ENCODE peak calls at places on chromosomes 12 and 14, in seven cellular contexts. One of them, this sample, is unnamed.

GRCh38 chr12:45125997-45126396 is 75.1 kb upstream of the DBX2 start:
- DNase-seq in Peyer's patch: no peak
- DNase-seq in IMR-90: no peak
- DNase-seq in OCI-LY7: no peak
- DNase-seq in SJSA1: no peak
- DNase-seq in SK-N-SH: no peak
- DNase-seq in left lung: no peak
- DNase-seq in this sample: no peak

GRCh38 chr12:102879144-102879763 is 37.8 kb downstream of the PAH start:
- DNase-seq in left lung: peak; percentile 40
- DNase-seq in OCI-LY7: peak; percentile 52
- DNase-seq in IMR-90: peak; percentile 6
- DNase-seq in SJSA1: peak; percentile 25
- DNase-seq in Peyer's patch: no peak
- DNase-seq in SK-N-SH: peak; percentile 23
- DNase-seq in this sample: no peak

GRCh38 chr14:20690848-20691640 is 2.5 kb downstream of the ANG start:
- DNase-seq in Peyer's patch: peak; percentile 73
- DNase-seq in SJSA1: peak; percentile 56
- DNase-seq in IMR-90: peak; percentile 72
- DNase-seq in SK-N-SH: peak; percentile 73
- DNase-seq in OCI-LY7: peak; percentile 70
- DNase-seq in left lung: no peak
- DNase-seq in this sample: peak; percentile 22

GRCh38 chr12:88299567-88300101 is 157.5 kb downstream of the TMTC3 start:
- DNase-seq in Peyer's patch: no peak
- DNase-seq in SK-N-SH: no peak
- DNase-seq in SJSA1: peak; percentile 60
- DNase-seq in IMR-90: peak; percentile 98
- DNase-seq in left lung: no peak
- DNase-seq in OCI-LY7: no peak
- DNase-seq in this sample: no peak

GRCh38 chr14:22556021-22556989 is 32.7 kb downstream of the DAD1 start:
- DNase-seq in IMR-90: peak; percentile 89
- DNase-seq in SK-N-SH: no peak
- DNase-seq in left lung: peak; percentile 78
- DNase-seq in Peyer's patch: peak; percentile 98
- DNase-seq in SJSA1: peak; percentile 90
- DNase-seq in OCI-LY7: peak; percentile 100
- DNase-seq in this sample: peak; percentile 99

GRCh38 chr14:100147181-100147631 is 12.2 kb downstream of the DEGS2 start:
- DNase-seq in OCI-LY7: peak; percentile 83
- DNase-seq in left lung: no peak
- DNase-seq in SK-N-SH: peak; percentile 26
- DNase-seq in Peyer's patch: peak; percentile 90
- DNase-seq in IMR-90: no peak
- DNase-seq in SJSA1: no peak
- DNase-seq in this sample: peak; percentile 34

GRCh38 chr12:42735869-42736361 is 146.4 kb upstream of the PRICKLE1 start:
- DNase-seq in OCI-LY7: no peak
- DNase-seq in SJSA1: no peak
- DNase-seq in left lung: no peak
- DNase-seq in SK-N-SH: peak; percentile 39
- DNase-seq in Peyer's patch: no peak
- DNase-seq in IMR-90: no peak
- DNase-seq in this sample: no peak

GRCh38 chr12:124453419-124454351 is 113.7 kb downstream of the NCOR2 start:
- DNase-seq in SJSA1: peak; percentile 89
- DNase-seq in left lung: peak; percentile 86
- DNase-seq in Peyer's patch: peak; percentile 91
- DNase-seq in IMR-90: peak; percentile 55
- DNase-seq in SK-N-SH: peak; percentile 70
- DNase-seq in OCI-LY7: peak; percentile 74
- DNase-seq in this sample: peak; percentile 71

GRCh38 chr14:38404616-38405015 is 148.7 kb upstream of the CLEC14A start:
- DNase-seq in Peyer's patch: no peak
- DNase-seq in SJSA1: no peak
- DNase-seq in OCI-LY7: no peak
- DNase-seq in SK-N-SH: no peak
- DNase-seq in IMR-90: peak; percentile 66
- DNase-seq in left lung: no peak
- DNase-seq in this sample: no peak

GRCh38 chr12:48973992-48974673 is 2.6 kb upstream of the WNT10B start:
- DNase-seq in left lung: no peak
- DNase-seq in OCI-LY7: no peak
- DNase-seq in SJSA1: no peak
- DNase-seq in SK-N-SH: peak; percentile 81
- DNase-seq in Peyer's patch: peak; percentile 77
- DNase-seq in IMR-90: peak; percentile 54
- DNase-seq in this sample: peak; percentile 24

GRCh38 chr12:53268637-53269562 is 801 bp downstream of the ESPL1 start:
- DNase-seq in left lung: no peak
- DNase-seq in OCI-LY7: peak; percentile 30
- DNase-seq in SK-N-SH: peak; percentile 39
- DNase-seq in SJSA1: no peak
- DNase-seq in Peyer's patch: no peak
- DNase-seq in IMR-90: no peak
- DNase-seq in this sample: no peak

GRCh38 chr14:54173782-54174181 is 217.2 kb upstream of the BMP4 start:
- DNase-seq in IMR-90: peak; percentile 21
- DNase-seq in SK-N-SH: no peak
- DNase-seq in SJSA1: no peak
- DNase-seq in left lung: no peak
- DNase-seq in OCI-LY7: no peak
- DNase-seq in Peyer's patch: no peak
- DNase-seq in this sample: no peak

GRCh38 chr12:76201758-76202157 is 117.3 kb upstream of the NAP1L1 start:
- DNase-seq in IMR-90: peak; percentile 12
- DNase-seq in SK-N-SH: no peak
- DNase-seq in SJSA1: no peak
- DNase-seq in Peyer's patch: no peak
- DNase-seq in OCI-LY7: no peak
- DNase-seq in left lung: no peak
- DNase-seq in this sample: no peak

GRCh38 chr14:94775875-94776217 is 5.9 kb upstream of the GSC start:
- DNase-seq in SJSA1: peak; percentile 65
- DNase-seq in left lung: no peak
- DNase-seq in SK-N-SH: no peak
- DNase-seq in IMR-90: peak; percentile 13
- DNase-seq in Peyer's patch: no peak
- DNase-seq in OCI-LY7: no peak
- DNase-seq in this sample: no peak

GRCh38 chr12:24839268-24839791 is 109.6 kb downstream of the BCAT1 start:
- DNase-seq in SJSA1: peak; percentile 76
- DNase-seq in IMR-90: no peak
- DNase-seq in Peyer's patch: no peak
- DNase-seq in OCI-LY7: no peak
- DNase-seq in SK-N-SH: no peak
- DNase-seq in left lung: no peak
- DNase-seq in this sample: no peak

GRCh38 chr12:65565601-65566560 is 258.4 kb upstream of the HMGA2 start:
- DNase-seq in SK-N-SH: no peak
- DNase-seq in IMR-90: peak; percentile 99
- DNase-seq in OCI-LY7: no peak
- DNase-seq in left lung: no peak
- DNase-seq in Peyer's patch: no peak
- DNase-seq in SJSA1: peak; percentile 96
- DNase-seq in this sample: no peak

GRCh38 chr14:55129086-55129427 is at the start of gene LGALS3:
- DNase-seq in IMR-90: peak; percentile 51
- DNase-seq in left lung: peak; percentile 82
- DNase-seq in OCI-LY7: no peak
- DNase-seq in SJSA1: peak; percentile 54
- DNase-seq in Peyer's patch: peak; percentile 88
- DNase-seq in SK-N-SH: peak; percentile 88
- DNase-seq in this sample: peak; percentile 5

GRCh38 chr14:52080817-52081755 is 12.2 kb upstream of the NID2 start:
- DNase-seq in IMR-90: peak; percentile 96
- DNase-seq in SJSA1: peak; percentile 81
- DNase-seq in SK-N-SH: no peak
- DNase-seq in left lung: no peak
- DNase-seq in OCI-LY7: no peak
- DNase-seq in Peyer's patch: no peak
- DNase-seq in this sample: no peak

GRCh38 chr12:97425380-97425779 is 37.2 kb upstream of the RMST start:
- DNase-seq in left lung: no peak
- DNase-seq in Peyer's patch: no peak
- DNase-seq in IMR-90: no peak
- DNase-seq in OCI-LY7: no peak
- DNase-seq in SJSA1: no peak
- DNase-seq in SK-N-SH: no peak
- DNase-seq in this sample: no peak

GRCh38 chr12:16531623-16532022 is 74.3 kb downstream of the LMO3 start:
- DNase-seq in SJSA1: no peak
- DNase-seq in left lung: no peak
- DNase-seq in IMR-90: no peak
- DNase-seq in Peyer's patch: no peak
- DNase-seq in OCI-LY7: no peak
- DNase-seq in SK-N-SH: peak; percentile 4
- DNase-seq in this sample: no peak

GRCh38 chr14:36068777-36069534 is 107.6 kb downstream of the PTCSC3 start:
- DNase-seq in OCI-LY7: no peak
- DNase-seq in IMR-90: peak; percentile 21
- DNase-seq in SJSA1: peak; percentile 96
- DNase-seq in SK-N-SH: no peak
- DNase-seq in Peyer's patch: no peak
- DNase-seq in left lung: no peak
- DNase-seq in this sample: no peak

DNA sequence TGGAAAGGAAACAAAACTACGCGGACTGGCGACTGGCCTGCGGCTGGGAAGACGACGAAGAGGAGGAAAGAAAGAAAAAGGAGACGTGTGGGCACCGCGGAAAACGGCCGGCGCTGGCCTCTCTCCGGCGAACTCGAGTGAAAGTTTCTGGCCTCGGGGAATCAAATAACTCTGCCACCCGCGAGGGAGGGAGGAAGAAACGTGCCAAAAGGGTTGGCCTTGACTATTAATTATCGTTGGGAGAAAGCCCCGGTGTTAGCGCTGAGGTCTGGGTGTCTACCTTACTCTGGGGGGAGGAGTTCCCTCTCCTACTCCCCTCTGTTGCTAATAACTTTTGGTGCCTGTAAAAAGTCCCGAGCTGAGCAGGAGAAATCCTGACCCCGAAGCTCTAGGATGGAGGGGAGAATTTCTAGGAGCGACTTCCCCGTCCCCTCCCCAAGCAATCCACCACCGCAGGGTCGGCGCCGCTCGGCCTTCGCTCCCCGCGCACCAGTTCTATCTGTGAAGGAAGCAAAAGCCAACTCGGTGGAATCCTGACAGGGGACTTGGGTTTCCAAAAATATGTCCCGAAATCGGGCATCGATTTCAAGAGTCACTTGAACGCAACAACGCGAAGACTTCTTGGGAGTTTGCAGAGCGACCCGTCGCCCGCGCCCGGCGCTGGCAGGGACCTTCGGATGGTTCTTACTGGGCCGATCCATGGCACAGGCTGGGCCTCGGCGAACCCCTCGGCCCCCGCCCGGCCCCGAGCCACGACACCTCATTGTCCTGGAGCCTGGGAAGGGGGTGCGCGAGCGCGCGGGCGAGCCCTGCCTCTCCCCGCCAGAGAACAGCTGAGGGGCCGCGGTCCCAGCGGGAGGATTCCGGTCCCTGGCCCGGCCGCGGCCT is 1.7 kb downstream of the OTX2 start:
- DNase-seq in SJSA1: no peak
- DNase-seq in OCI-LY7: no peak
- DNase-seq in SK-N-SH: no peak
- DNase-seq in Peyer's patch: no peak
- DNase-seq in IMR-90: no peak
- DNase-seq in left lung: no peak
- DNase-seq in this sample: no peak
- H3K27ac ChIP-seq in SJSA1: no peak overlapping the region
- H3K27ac ChIP-seq in OCI-LY7: no peak overlapping the region
- H3K27ac ChIP-seq in SK-N-SH: no peak overlapping the region
- H3K27ac ChIP-seq in Peyer's patch: no peak overlapping the region
- H3K27ac ChIP-seq in IMR-90: no peak overlapping the region
- H3K27ac ChIP-seq in left lung: no peak overlapping the region
- H3K27ac ChIP-seq in this sample: no peak overlapping the region

GRCh38 chr14:103097994-103098957 is 3.8 kb downstream of the EXOC3L4 start:
- DNase-seq in left lung: no peak
- DNase-seq in SK-N-SH: no peak
- DNase-seq in OCI-LY7: no peak
- DNase-seq in SJSA1: no peak
- DNase-seq in IMR-90: no peak
- DNase-seq in Peyer's patch: peak; percentile 66
- DNase-seq in this sample: no peak
- H3K4me1 ChIP-seq in left lung: peaks cover 27% of the 10 kb centered on the region
- H3K4me1 ChIP-seq in SK-N-SH: no peaks in the 10 kb centered on the region
- H3K4me1 ChIP-seq in OCI-LY7: peaks cover 17% of the 10 kb centered on the region
- H3K4me1 ChIP-seq in SJSA1: peaks cover under 1% of the 10 kb centered on the region
- H3K4me1 ChIP-seq in IMR-90: peaks cover 3% of the 10 kb centered on the region
- H3K4me1 ChIP-seq in Peyer's patch: no peaks in the 10 kb centered on the region
- H3K4me1 ChIP-seq in this sample: no peaks in the 10 kb centered on the region

DNA sequence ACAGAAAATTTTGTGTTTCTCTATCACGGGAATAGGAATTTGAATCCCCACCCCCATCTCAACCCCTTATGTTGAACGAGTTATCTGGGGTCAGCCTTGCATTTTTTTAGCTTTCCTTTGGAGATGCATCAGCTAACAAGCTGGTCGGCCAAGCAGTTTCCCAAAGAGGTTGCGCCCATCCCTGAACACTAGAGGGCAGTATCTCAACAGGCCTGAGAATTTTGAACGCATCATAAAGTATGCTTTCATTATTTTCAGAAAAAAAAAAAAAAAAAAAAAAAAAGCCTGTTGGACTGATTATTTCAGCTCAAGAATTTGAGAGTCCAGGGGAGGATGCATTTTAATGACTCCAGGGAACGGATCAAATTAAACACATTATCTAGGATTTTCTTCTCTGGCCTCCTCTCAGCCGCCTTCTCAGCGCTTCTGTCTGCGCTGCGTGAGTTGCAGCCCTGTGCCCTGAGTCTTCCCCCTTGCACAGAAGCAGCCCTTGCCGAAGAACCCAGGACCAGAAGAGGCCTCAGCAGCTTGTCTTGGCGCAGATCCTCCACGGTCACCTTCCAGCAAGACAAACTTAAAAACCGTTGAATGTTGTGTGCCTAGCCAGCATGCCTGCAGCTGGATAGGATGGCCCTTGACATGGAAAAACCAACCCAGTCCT is 76.5 kb upstream of the GZMB start:
- DNase-seq in SK-N-SH: peak; percentile 45
- DNase-seq in OCI-LY7: peak; percentile 61
- DNase-seq in IMR-90: peak; percentile 59
- DNase-seq in Peyer's patch: peak; percentile 83
- DNase-seq in SJSA1: peak; percentile 16
- DNase-seq in left lung: peak; percentile 41
- DNase-seq in this sample: peak; percentile 20
- H3K27ac ChIP-seq in SK-N-SH: no peak overlapping the region
- H3K27ac ChIP-seq in OCI-LY7: no peak overlapping the region
- H3K27ac ChIP-seq in IMR-90: no peak overlapping the region
- H3K27ac ChIP-seq in Peyer's patch: no peak overlapping the region
- H3K27ac ChIP-seq in SJSA1: no peak overlapping the region
- H3K27ac ChIP-seq in left lung: no peak overlapping the region
- H3K27ac ChIP-seq in this sample: no peak overlapping the region

DNA sequence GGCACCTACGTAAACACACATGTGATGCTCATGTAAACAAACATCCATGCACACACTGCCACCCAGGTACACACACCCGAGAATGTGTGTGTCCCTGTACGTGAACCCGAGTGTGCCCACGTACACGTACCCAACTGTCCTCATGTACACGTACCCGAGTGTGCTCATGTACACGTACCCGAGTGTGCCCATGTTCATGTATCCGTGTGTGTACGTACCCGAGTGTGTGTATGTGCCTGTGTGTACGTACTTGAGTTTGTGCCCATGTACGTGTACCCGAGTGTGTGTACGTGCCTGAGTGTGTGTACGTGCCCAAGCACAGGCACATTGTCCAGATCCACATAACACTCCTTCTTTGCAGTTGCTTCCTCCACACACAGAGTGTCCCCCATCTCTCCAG is 45.0 kb downstream of the LRCOL1 start:
- DNase-seq in IMR-90: no peak
- DNase-seq in SJSA1: no peak
- DNase-seq in left lung: no peak
- DNase-seq in OCI-LY7: no peak
- DNase-seq in SK-N-SH: no peak
- DNase-seq in Peyer's patch: no peak
- DNase-seq in this sample: no peak
- H3K4me1 ChIP-seq in IMR-90: no peaks in the 10 kb centered on the region
- H3K4me1 ChIP-seq in SJSA1: peaks cover 6% of the 10 kb centered on the region
- H3K4me1 ChIP-seq in left lung: peaks cover 12% of the 10 kb centered on the region
- H3K4me1 ChIP-seq in OCI-LY7: peaks cover 23% of the 10 kb centered on the region
- H3K4me1 ChIP-seq in SK-N-SH: peaks cover 11% of the 10 kb centered on the region
- H3K4me1 ChIP-seq in Peyer's patch: no peaks in the 10 kb centered on the region
- H3K4me1 ChIP-seq in this sample: peaks cover 9% of the 10 kb centered on the region